ENCODE peak calls at places on chromosomes 11 and 22, in six cellular contexts. M is lower leg skin, I is cardiac muscle cell, Z is HL-60, C is fibroblast of mammary gland, S is endodermal cell. V is an unnamed sample.

GRCh38 chr11:115244314-115244713 is 259.9 kb downstream of the CADM1 start:
- DNase-seq in C (no peak), M (no peak), I (no peak), S (no peak), Z (no peak), V (no peak)

GRCh38 chr22:19855504-19856409 is 1.1 kb upstream of the GNB1L start:
- DNase-seq in S (peak), C (peak), Z (peak), I (no peak), M (peak), V (peak)

GRCh38 chr11:57979532-57980079 is 44.1 kb upstream of the OR9Q1 start:
- DNase-seq in C (no peak), I (no peak), Z (no peak), S (no peak), M (no peak), V (no peak)

GRCh38 chr11:64789331-64790204 is 11.2 kb upstream of the SF1 start:
- DNase-seq in I (no peak), S (no peak), Z (no peak), M (no peak), C (no peak), V (no peak)

GRCh38 chr11:85685131-85685819 is 720 bp downstream of the CCDC89 start:
- DNase-seq in I (peak), Z (no peak), C (peak), M (no peak), S (peak), V (peak)

GRCh38 chr11:77557553-77557952 is 32.2 kb upstream of the AQP11 start:
- DNase-seq in I (peak), Z (peak), C (peak), S (peak), M (no peak), V (peak)

GRCh38 chr11:87820026-87820425 is 355.2 kb downstream of the RAB38 start:
- DNase-seq in S (no peak), C (no peak), I (peak), M (no peak), Z (no peak), V (no peak)

GRCh38 chr11:132033051-132033450 is 662.6 kb downstream of the NTM start:
- DNase-seq in Z (no peak), M (no peak), I (no peak), C (no peak), S (no peak), V (peak)

GRCh38 chr11:58574851-58575250 is 805 bp downstream of the LPXN start:
- DNase-seq in Z (no peak), M (no peak), C (peak), S (no peak), I (no peak), V (peak)

GRCh38 chr11:270451-271208 is 7.6 kb upstream of the NLRP6 start:
- DNase-seq in Z (no peak), M (no peak), C (no peak), S (no peak), I (no peak), V (no peak)

GRCh38 chr22:45587638-45588481 is 83.8 kb upstream of the ATXN10 start:
- DNase-seq in M (no peak), C (peak), S (no peak), I (no peak), Z (no peak), V (no peak)

GRCh38 chr11:12318791-12319733 is 58.3 kb upstream of the PARVA start:
- DNase-seq in S (no peak), M (no peak), Z (no peak), I (no peak), C (peak), V (peak)

GRCh38 chr22:21984793-21985192 is 2.2 kb upstream of the TOP3B start:
- DNase-seq in S (peak), C (peak), Z (no peak), M (no peak), I (peak), V (peak)

GRCh38 chr22:27801197-27801615 is 350 bp downstream of the MN1 start:
- DNase-seq in C (peak), Z (no peak), I (peak), S (peak), M (no peak), V (peak)

GRCh38 chr11:114044042-114044871 is 15.3 kb upstream of the ZBTB16 start:
- DNase-seq in Z (no peak), I (no peak), S (no peak), C (no peak), M (no peak), V (peak)

GRCh38 chr22:49237703-49238102 is 590.0 kb downstream of the BRD1 start:
- DNase-seq in I (no peak), Z (no peak), C (no peak), S (no peak), M (no peak), V (no peak)

GRCh38 chr11:14980854-14981253 is 8.7 kb upstream of the CALCA start:
- DNase-seq in Z (no peak), C (peak), M (no peak), S (no peak), I (no peak), V (peak)

GRCh38 chr22:33919591-33920501 is at the start of gene LARGE1:
- DNase-seq in M (no peak), I (peak), C (no peak), S (peak), Z (no peak), V (peak)

GRCh38 chr11:62431171-62431895 is 12.5 kb downstream of the SCGB1A1 start:
- DNase-seq in M (no peak), S (no peak), C (peak), I (no peak), Z (no peak), V (peak)

GRCh38 chr11:2178906-2179494 is 7.4 kb upstream of the TH start:
- DNase-seq in C (peak), I (no peak), M (no peak), S (no peak), Z (no peak), V (peak)

GRCh38 chr11:66677599-66678375 is at the start of gene RBM4B:
- DNase-seq in C (peak), Z (peak), S (peak), I (peak), M (peak), V (peak)

GRCh38 chr22:31400023-31400397 is 606 bp downstream of the DRG1 start:
- DNase-seq in Z (peak), C (peak), M (no peak), I (peak), S (peak), V (peak)

GRCh38 chr11:61024938-61025818 is 53.7 kb downstream of the CD6 start:
- DNase-seq in S (no peak), M (no peak), I (no peak), C (no peak), Z (no peak), V (no peak)

GRCh38 chr22:23242473-23243001 is 62.2 kb downstream of the BCR start:
- DNase-seq in M (no peak), I (peak), C (no peak), Z (no peak), S (peak), V (no peak)

GRCh38 chr22:37229805-37230672 is 14.0 kb downstream of the RAC2 start:
- DNase-seq in C (peak), I (no peak), Z (peak), S (no peak), M (peak), V (no peak)

DNA sequence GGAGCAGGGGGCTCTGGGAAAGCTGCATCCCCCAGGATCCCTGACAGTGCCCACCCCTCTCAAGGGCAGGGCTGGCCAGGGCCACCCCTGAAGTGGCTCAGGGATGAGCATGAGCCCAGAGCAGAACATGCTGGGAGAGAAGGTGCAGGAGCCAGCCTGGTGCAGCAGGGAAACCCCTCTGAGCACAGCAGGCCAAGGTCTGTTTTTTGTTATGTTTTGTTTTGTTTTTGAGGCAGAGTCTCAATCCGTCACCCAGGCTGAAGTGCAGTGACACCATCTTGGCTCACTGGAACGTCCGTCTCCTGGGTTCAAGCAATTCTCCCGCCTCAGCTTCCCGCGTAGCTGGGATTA is 792 bp upstream of the SBF1 start:
- DNase-seq in S (no peak), Z (no peak), C (no peak), M (no peak), I (no peak), V (no peak)
- H3K4me3 ChIP-seq in S (no peak), Z (no peak), C (peak), M (no peak), I (no peak), V (no peak)

GRCh38 chr11:130705670-130706421 is 210.4 kb downstream of the SNX19 start:
- DNase-seq in M (no peak), C (peak), Z (no peak), I (no peak), S (peak), V (no peak)
- TF ChIP-seq CTCF in M (no peak), C (no peak), Z (no peak), I (no peak), S (no peak), V (no peak)

GRCh38 chr11:128610765-128611617 is 23.6 kb upstream of the ETS1 start:
- DNase-seq in Z (peak), S (peak), I (no peak), M (no peak), C (no peak), V (no peak)
- H3K4me3 ChIP-seq in Z (no peak), S (no peak), I (no peak), M (no peak), C (no peak), V (no peak)

GRCh38 chr11:17762309-17762974 is 27.9 kb downstream of the KCNC1 start:
- DNase-seq in M (no peak), C (no peak), I (no peak), S (no peak), Z (peak), V (no peak)
- TF ChIP-seq CTCF in M (no peak), C (no peak), I (no peak), S (no peak), Z (no peak), V (no peak)

GRCh38 chr11:68341557-68342458 is 29.4 kb downstream of the LRP5 start:
- DNase-seq in S (no peak), M (no peak), I (no peak), Z (no peak), C (no peak), V (no peak)

GRCh38 chr11:68343761-68344256 is 31.4 kb downstream of the LRP5 start:
- DNase-seq in M (no peak), C (no peak), S (no peak), I (no peak), Z (no peak), V (no peak)

GRCh38 chr11:68340003-68340767 is 27.8 kb downstream of the LRP5 start:
- DNase-seq in C (no peak), S (no peak), Z (no peak), M (no peak), I (no peak), V (no peak)

GRCh38 chr11:68340784-68341556 is 28.6 kb downstream of the LRP5 start:
- DNase-seq in I (no peak), C (peak), M (no peak), Z (no peak), S (no peak), V (no peak)

DNA sequence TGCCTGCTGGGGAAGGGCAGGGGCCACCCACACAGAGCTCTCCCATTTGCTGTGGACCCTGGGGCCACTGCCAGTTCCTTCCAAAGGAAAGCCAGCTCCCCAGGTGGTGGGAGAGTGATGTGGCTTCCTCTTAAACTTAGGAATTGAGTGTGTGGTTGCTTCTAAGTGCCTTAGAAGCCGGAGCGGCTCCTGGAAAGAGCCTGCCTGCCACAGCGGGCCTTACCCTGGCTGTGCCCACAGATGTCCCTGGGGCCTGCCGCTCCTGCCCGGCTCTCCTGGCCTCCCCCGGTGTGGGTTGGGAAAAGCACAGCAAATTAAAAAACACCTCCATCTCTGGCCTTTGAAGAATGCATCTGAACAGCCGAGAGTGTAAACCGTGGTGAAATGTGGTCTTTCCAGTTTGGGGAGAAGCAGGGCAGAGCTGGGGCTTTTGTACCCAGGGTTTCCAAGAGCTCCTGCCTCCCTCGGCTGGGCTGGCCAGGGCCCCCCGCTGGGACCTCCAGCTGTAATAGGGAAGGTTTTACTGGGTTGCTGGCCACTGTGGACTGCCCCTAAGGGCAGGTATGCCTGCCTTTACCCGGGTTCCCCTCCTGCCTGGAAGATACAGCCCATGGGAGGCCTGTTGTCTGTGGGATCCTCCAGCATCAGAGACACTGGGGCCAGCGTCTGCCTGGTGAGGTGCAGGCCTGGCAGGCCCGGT is 30.2 kb downstream of the LRP5 start:
- DNase-seq in Z (no peak), I (no peak), S (peak), C (no peak), M (no peak), V (no peak)
- H3K4me3 ChIP-seq in Z (no peak), I (no peak), S (no peak), C (no peak), M (no peak), V (no peak)

GRCh38 chr22:38826801-38827200 is 17.0 kb downstream of the NPTXR start:
- DNase-seq in M (no peak), C (no peak), S (no peak), I (no peak), Z (no peak), V (no peak)

GRCh38 chr22:38826386-38826785 is 17.4 kb downstream of the NPTXR start:
- DNase-seq in Z (no peak), I (no peak), C (no peak), M (no peak), S (no peak), V (no peak)

GRCh38 chr22:38823637-38824036 is 20.2 kb downstream of the NPTXR start:
- DNase-seq in S (no peak), C (no peak), M (no peak), I (no peak), Z (no peak), V (no peak)

GRCh38 chr22:38823076-38823475 is 20.8 kb downstream of the NPTXR start:
- DNase-seq in C (no peak), S (no peak), M (no peak), I (no peak), Z (no peak), V (no peak)

DNA sequence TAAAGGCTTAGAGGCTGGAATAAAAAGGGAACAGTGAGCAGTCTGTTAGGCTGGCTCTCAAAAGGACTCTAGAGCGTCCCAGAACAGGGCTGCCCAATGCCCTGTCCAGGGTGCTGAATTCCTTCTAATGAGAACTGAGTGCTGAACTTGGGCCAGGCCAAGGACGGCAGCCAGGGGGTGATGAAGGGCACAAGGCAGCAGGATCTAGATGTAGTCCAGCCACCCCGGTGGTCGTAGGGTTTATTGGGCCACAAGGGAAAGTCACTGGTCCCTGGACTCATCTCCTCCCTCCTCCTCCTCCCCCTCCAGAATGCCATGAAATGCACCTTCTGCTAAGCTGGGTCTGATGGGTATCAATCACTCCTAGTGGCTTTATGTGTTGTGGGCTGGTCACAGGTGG is 19.2 kb downstream of the NPTXR start:
- DNase-seq in M (no peak), S (peak), I (peak), Z (peak), C (peak), V (peak)
- TF ChIP-seq CTCF in M (no peak), S (peak), I (peak), Z (no peak), C (peak), V (peak)

DNA sequence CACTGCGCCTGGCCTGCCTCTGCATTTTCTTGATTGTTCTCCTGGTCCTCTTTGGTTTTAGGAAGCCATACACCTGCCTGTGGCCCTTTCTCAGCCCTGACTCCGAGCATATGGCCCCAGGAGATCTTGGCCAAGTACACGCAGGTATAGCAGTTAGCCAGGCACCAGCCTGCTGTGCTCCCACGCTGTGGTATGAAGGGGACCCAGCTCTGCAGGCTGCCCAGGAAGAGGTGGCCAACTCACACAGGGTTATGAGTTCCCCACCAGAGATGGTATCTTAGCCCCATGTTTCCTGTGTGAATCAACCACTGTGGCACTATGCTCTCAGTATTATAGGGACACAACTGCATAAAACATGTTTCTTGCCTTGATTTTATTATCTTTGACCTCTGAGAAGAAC is 31.1 kb downstream of the SGSM3 start:
- DNase-seq in Z (no peak), C (no peak), I (no peak), M (no peak), S (no peak), V (no peak)
- H3K4me3 ChIP-seq in Z (no peak), C (no peak), I (no peak), M (no peak), S (no peak), V (no peak)